ENCODE peak calls at places on chromosomes 6 and 20, in seven cellular contexts. One of them, this sample, is unnamed.
A peak's percentile ranks its signal among the peaks of the same experiment; 100 is the strongest.

GRCh38 chr6:17043148-17043522 is 58.7 kb upstream of the STMND1 start:
- DNase-seq in breast epithelium: no peak
- DNase-seq in fibroblast of lung: no peak
- DNase-seq in left lung: no peak
- DNase-seq in CD4-positive, CD25-positive, alpha-beta regulatory T cell: no peak
- DNase-seq in naive thymus-derived CD4-positive, alpha-beta T cell: no peak
- DNase-seq in AG04450: no peak
- DNase-seq in this sample: no peak

GRCh38 chr6:17115251-17116089 is 13.6 kb downstream of the STMND1 start:
- DNase-seq in breast epithelium: no peak
- DNase-seq in fibroblast of lung: peak; percentile 87
- DNase-seq in AG04450: peak; percentile 77
- DNase-seq in CD4-positive, CD25-positive, alpha-beta regulatory T cell: no peak
- DNase-seq in naive thymus-derived CD4-positive, alpha-beta T cell: no peak
- DNase-seq in left lung: no peak
- DNase-seq in this sample: peak; percentile 70

GRCh38 chr20:54355631-54356280 is 119.6 kb upstream of the DOK5 start:
- DNase-seq in naive thymus-derived CD4-positive, alpha-beta T cell: no peak
- DNase-seq in AG04450: no peak
- DNase-seq in CD4-positive, CD25-positive, alpha-beta regulatory T cell: no peak
- DNase-seq in left lung: no peak
- DNase-seq in breast epithelium: peak; percentile 43
- DNase-seq in fibroblast of lung: peak; percentile 53
- DNase-seq in this sample: peak; percentile 56

GRCh38 chr6:56699066-56699654 is 56.5 kb upstream of the DST start:
- DNase-seq in CD4-positive, CD25-positive, alpha-beta regulatory T cell: peak; percentile 16
- DNase-seq in fibroblast of lung: peak; percentile 73
- DNase-seq in breast epithelium: no peak
- DNase-seq in left lung: no peak
- DNase-seq in naive thymus-derived CD4-positive, alpha-beta T cell: no peak
- DNase-seq in AG04450: no peak
- DNase-seq in this sample: no peak

GRCh38 chr20:10558635-10559187 is 115.1 kb downstream of the JAG1 start:
- DNase-seq in CD4-positive, CD25-positive, alpha-beta regulatory T cell: peak; percentile 50
- DNase-seq in fibroblast of lung: peak; percentile 94
- DNase-seq in naive thymus-derived CD4-positive, alpha-beta T cell: no peak
- DNase-seq in breast epithelium: no peak
- DNase-seq in left lung: no peak
- DNase-seq in AG04450: peak; percentile 93
- DNase-seq in this sample: no peak

GRCh38 chr20:9507544-9508239 is 6.7 kb upstream of the LAMP5 start:
- DNase-seq in CD4-positive, CD25-positive, alpha-beta regulatory T cell: no peak
- DNase-seq in left lung: no peak
- DNase-seq in fibroblast of lung: no peak
- DNase-seq in breast epithelium: no peak
- DNase-seq in AG04450: no peak
- DNase-seq in naive thymus-derived CD4-positive, alpha-beta T cell: no peak
- DNase-seq in this sample: no peak

GRCh38 chr6:106866875-106867658 is 107.5 kb downstream of the CD24 start:
- DNase-seq in CD4-positive, CD25-positive, alpha-beta regulatory T cell: no peak
- DNase-seq in fibroblast of lung: no peak
- DNase-seq in breast epithelium: no peak
- DNase-seq in naive thymus-derived CD4-positive, alpha-beta T cell: no peak
- DNase-seq in left lung: no peak
- DNase-seq in AG04450: no peak
- DNase-seq in this sample: no peak

GRCh38 chr6:108268845-108269244 is 8.0 kb upstream of the SNX3 start:
- DNase-seq in CD4-positive, CD25-positive, alpha-beta regulatory T cell: no peak
- DNase-seq in fibroblast of lung: no peak
- DNase-seq in naive thymus-derived CD4-positive, alpha-beta T cell: no peak
- DNase-seq in AG04450: no peak
- DNase-seq in left lung: no peak
- DNase-seq in breast epithelium: no peak
- DNase-seq in this sample: no peak

GRCh38 chr6:109229536-109229935 is 134.2 kb downstream of the CEP57L1 start:
- DNase-seq in fibroblast of lung: no peak
- DNase-seq in CD4-positive, CD25-positive, alpha-beta regulatory T cell: no peak
- DNase-seq in naive thymus-derived CD4-positive, alpha-beta T cell: no peak
- DNase-seq in left lung: no peak
- DNase-seq in breast epithelium: no peak
- DNase-seq in AG04450: no peak
- DNase-seq in this sample: no peak

GRCh38 chr6:12047304-12047703 is 35.2 kb downstream of the HIVEP1 start:
- DNase-seq in left lung: peak; percentile 59
- DNase-seq in AG04450: no peak
- DNase-seq in naive thymus-derived CD4-positive, alpha-beta T cell: no peak
- DNase-seq in fibroblast of lung: no peak
- DNase-seq in breast epithelium: no peak
- DNase-seq in CD4-positive, CD25-positive, alpha-beta regulatory T cell: no peak
- DNase-seq in this sample: no peak

GRCh38 chr6:32852018-32852843 is 1.3 kb downstream of the TAP1 start:
- DNase-seq in fibroblast of lung: no peak
- DNase-seq in breast epithelium: no peak
- DNase-seq in left lung: peak; percentile 57
- DNase-seq in naive thymus-derived CD4-positive, alpha-beta T cell: no peak
- DNase-seq in CD4-positive, CD25-positive, alpha-beta regulatory T cell: peak; percentile 51
- DNase-seq in AG04450: no peak
- DNase-seq in this sample: peak; percentile 67

GRCh38 chr6:67952121-67952520 is 683.0 kb upstream of the ADGRB3 start:
- DNase-seq in left lung: no peak
- DNase-seq in fibroblast of lung: peak; percentile 54
- DNase-seq in naive thymus-derived CD4-positive, alpha-beta T cell: no peak
- DNase-seq in breast epithelium: no peak
- DNase-seq in CD4-positive, CD25-positive, alpha-beta regulatory T cell: no peak
- DNase-seq in AG04450: no peak
- DNase-seq in this sample: no peak

GRCh38 chr20:8082999-8083398 is 49.1 kb upstream of the PLCB1 start:
- DNase-seq in CD4-positive, CD25-positive, alpha-beta regulatory T cell: no peak
- DNase-seq in breast epithelium: no peak
- DNase-seq in AG04450: no peak
- DNase-seq in fibroblast of lung: peak; percentile 88
- DNase-seq in naive thymus-derived CD4-positive, alpha-beta T cell: no peak
- DNase-seq in left lung: no peak
- DNase-seq in this sample: no peak

GRCh38 chr20:31948008-31948407 is 3.8 kb downstream of the PDRG1 start:
- DNase-seq in fibroblast of lung: no peak
- DNase-seq in left lung: no peak
- DNase-seq in breast epithelium: no peak
- DNase-seq in CD4-positive, CD25-positive, alpha-beta regulatory T cell: peak; percentile 14
- DNase-seq in AG04450: no peak
- DNase-seq in naive thymus-derived CD4-positive, alpha-beta T cell: no peak
- DNase-seq in this sample: no peak

GRCh38 chr6:88985901-88986300 is 22.5 kb upstream of the RNGTT start:
- DNase-seq in breast epithelium: no peak
- DNase-seq in left lung: no peak
- DNase-seq in AG04450: no peak
- DNase-seq in naive thymus-derived CD4-positive, alpha-beta T cell: no peak
- DNase-seq in CD4-positive, CD25-positive, alpha-beta regulatory T cell: no peak
- DNase-seq in fibroblast of lung: no peak
- DNase-seq in this sample: no peak

GRCh38 chr6:112241820-112242443 is 12.4 kb downstream of the LAMA4 start:
- DNase-seq in AG04450: no peak
- DNase-seq in breast epithelium: no peak
- DNase-seq in CD4-positive, CD25-positive, alpha-beta regulatory T cell: no peak
- DNase-seq in naive thymus-derived CD4-positive, alpha-beta T cell: no peak
- DNase-seq in fibroblast of lung: no peak
- DNase-seq in left lung: no peak
- DNase-seq in this sample: no peak

GRCh38 chr20:48682529-48683385 is 145.0 kb downstream of the PREX1 start:
- DNase-seq in naive thymus-derived CD4-positive, alpha-beta T cell: no peak
- DNase-seq in AG04450: peak; percentile 93
- DNase-seq in fibroblast of lung: peak; percentile 94
- DNase-seq in CD4-positive, CD25-positive, alpha-beta regulatory T cell: no peak
- DNase-seq in breast epithelium: peak; percentile 63
- DNase-seq in left lung: peak; percentile 85
- DNase-seq in this sample: peak; percentile 37

GRCh38 chr6:32858194-32858593 is 4.2 kb downstream of the PSMB9 start:
- DNase-seq in fibroblast of lung: no peak
- DNase-seq in breast epithelium: no peak
- DNase-seq in AG04450: no peak
- DNase-seq in left lung: no peak
- DNase-seq in naive thymus-derived CD4-positive, alpha-beta T cell: no peak
- DNase-seq in CD4-positive, CD25-positive, alpha-beta regulatory T cell: no peak
- DNase-seq in this sample: no peak

GRCh38 chr6:36333889-36334288 is 2.8 kb downstream of the BNIP5 start:
- DNase-seq in CD4-positive, CD25-positive, alpha-beta regulatory T cell: no peak
- DNase-seq in left lung: no peak
- DNase-seq in breast epithelium: no peak
- DNase-seq in AG04450: no peak
- DNase-seq in fibroblast of lung: no peak
- DNase-seq in naive thymus-derived CD4-positive, alpha-beta T cell: no peak
- DNase-seq in this sample: no peak

GRCh38 chr6:36335465-36336209 is 1.1 kb downstream of the BNIP5 start:
- DNase-seq in AG04450: no peak
- DNase-seq in left lung: no peak
- DNase-seq in fibroblast of lung: no peak
- DNase-seq in breast epithelium: no peak
- DNase-seq in naive thymus-derived CD4-positive, alpha-beta T cell: no peak
- DNase-seq in CD4-positive, CD25-positive, alpha-beta regulatory T cell: no peak
- DNase-seq in this sample: no peak

GRCh38 chr6:36336210-36336588 is 489 bp downstream of the BNIP5 start:
- DNase-seq in naive thymus-derived CD4-positive, alpha-beta T cell: no peak
- DNase-seq in left lung: no peak
- DNase-seq in CD4-positive, CD25-positive, alpha-beta regulatory T cell: no peak
- DNase-seq in AG04450: no peak
- DNase-seq in breast epithelium: no peak
- DNase-seq in fibroblast of lung: no peak
- DNase-seq in this sample: no peak

GRCh38 chr6:36334343-36334742 is 2.3 kb downstream of the BNIP5 start:
- DNase-seq in AG04450: no peak
- DNase-seq in CD4-positive, CD25-positive, alpha-beta regulatory T cell: no peak
- DNase-seq in left lung: no peak
- DNase-seq in naive thymus-derived CD4-positive, alpha-beta T cell: no peak
- DNase-seq in breast epithelium: no peak
- DNase-seq in fibroblast of lung: no peak
- DNase-seq in this sample: no peak

GRCh38 chr6:36334832-36335459 is 1.7 kb downstream of the BNIP5 start:
- DNase-seq in naive thymus-derived CD4-positive, alpha-beta T cell: no peak
- DNase-seq in CD4-positive, CD25-positive, alpha-beta regulatory T cell: no peak
- DNase-seq in breast epithelium: no peak
- DNase-seq in fibroblast of lung: no peak
- DNase-seq in AG04450: no peak
- DNase-seq in left lung: no peak
- DNase-seq in this sample: no peak
- H3K4me3 ChIP-seq in naive thymus-derived CD4-positive, alpha-beta T cell: no peak overlapping the region
- H3K4me3 ChIP-seq in CD4-positive, CD25-positive, alpha-beta regulatory T cell: no peak overlapping the region
- H3K4me3 ChIP-seq in breast epithelium: no peak overlapping the region
- H3K4me3 ChIP-seq in fibroblast of lung: no peak overlapping the region
- H3K4me3 ChIP-seq in AG04450: no peak overlapping the region
- H3K4me3 ChIP-seq in left lung: no peak overlapping the region
- H3K4me3 ChIP-seq in this sample: no peak overlapping the region

DNA sequence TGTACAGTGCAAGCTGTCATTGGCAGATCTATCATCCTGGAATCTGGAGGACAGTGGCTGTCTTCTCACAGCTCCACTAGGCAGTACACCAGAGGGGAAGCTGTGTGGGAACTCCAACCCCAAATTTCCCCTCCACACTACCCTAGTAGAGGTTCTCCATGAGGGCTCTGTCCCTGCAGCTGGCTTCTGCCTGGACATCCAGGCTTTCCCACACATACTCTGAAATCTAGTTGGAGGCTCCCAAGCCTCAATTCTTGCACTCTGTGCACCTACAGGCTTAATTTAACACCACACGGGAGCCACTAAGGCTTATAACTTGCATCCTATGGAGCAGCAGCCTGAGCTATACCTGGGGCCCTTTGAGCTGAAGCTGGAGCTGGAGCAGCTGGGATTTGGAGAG is 43.0 kb upstream of the TRIM39 start:
- DNase-seq in CD4-positive, CD25-positive, alpha-beta regulatory T cell: no peak
- DNase-seq in breast epithelium: no peak
- DNase-seq in naive thymus-derived CD4-positive, alpha-beta T cell: no peak
- DNase-seq in AG04450: no peak
- DNase-seq in left lung: no peak
- DNase-seq in fibroblast of lung: peak; percentile 7
- DNase-seq in this sample: no peak
- H3K9me3 ChIP-seq in CD4-positive, CD25-positive, alpha-beta regulatory T cell: peaks cover 82% of the 10 kb centered on the region
- H3K9me3 ChIP-seq in breast epithelium: peaks cover 70% of the 10 kb centered on the region
- H3K9me3 ChIP-seq in naive thymus-derived CD4-positive, alpha-beta T cell: peaks cover 10% of the 10 kb centered on the region
- H3K9me3 ChIP-seq in AG04450: peaks cover 37% of the 10 kb centered on the region
- H3K9me3 ChIP-seq in left lung: peaks cover 4% of the 10 kb centered on the region
- H3K9me3 ChIP-seq in fibroblast of lung: no peaks in the 10 kb centered on the region
- H3K9me3 ChIP-seq in this sample: peaks cover 23% of the 10 kb centered on the region

DNA sequence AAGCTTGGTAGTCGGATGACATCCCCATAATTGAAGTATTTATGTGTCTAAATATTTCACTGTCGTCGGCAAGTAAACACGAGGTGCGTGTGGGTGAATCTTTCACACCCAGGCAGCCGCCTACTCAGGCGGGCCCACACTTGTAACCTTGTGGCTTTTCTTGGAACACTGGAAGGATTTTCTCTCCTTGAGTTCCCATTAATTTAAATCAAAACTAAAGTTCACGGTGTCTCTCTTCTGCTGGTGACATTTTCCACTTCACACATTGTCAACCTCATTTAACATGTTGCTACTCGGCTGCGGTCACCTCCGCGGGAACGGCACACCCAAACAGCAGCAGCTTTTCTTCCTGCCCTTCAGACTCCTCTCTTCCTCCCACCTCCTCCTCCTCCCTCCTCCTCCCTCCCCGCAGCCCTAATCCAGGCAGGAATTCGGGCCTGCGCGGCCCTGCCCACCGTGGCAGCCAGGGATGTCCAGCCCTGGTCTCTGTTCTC is 336.6 kb downstream of the QKI start:
- DNase-seq in AG04450: no peak
- DNase-seq in left lung: no peak
- DNase-seq in naive thymus-derived CD4-positive, alpha-beta T cell: no peak
- DNase-seq in fibroblast of lung: no peak
- DNase-seq in breast epithelium: peak; percentile 23
- DNase-seq in CD4-positive, CD25-positive, alpha-beta regulatory T cell: peak; percentile 83
- DNase-seq in this sample: no peak
- H3K27me3 ChIP-seq in AG04450: no peaks in the 10 kb centered on the region
- H3K27me3 ChIP-seq in left lung: no peaks in the 10 kb centered on the region
- H3K27me3 ChIP-seq in naive thymus-derived CD4-positive, alpha-beta T cell: peaks cover 3% of the 10 kb centered on the region
- H3K27me3 ChIP-seq in fibroblast of lung: no peaks in the 10 kb centered on the region
- H3K27me3 ChIP-seq in breast epithelium: no peaks in the 10 kb centered on the region
- H3K27me3 ChIP-seq in CD4-positive, CD25-positive, alpha-beta regulatory T cell: no peaks in the 10 kb centered on the region
- H3K27me3 ChIP-seq in this sample: no peaks in the 10 kb centered on the region

GRCh38 chr20:50787181-50787580 is 7.7 kb upstream of the BCAS4 start:
- DNase-seq in AG04450: no peak
- DNase-seq in breast epithelium: no peak
- DNase-seq in naive thymus-derived CD4-positive, alpha-beta T cell: no peak
- DNase-seq in CD4-positive, CD25-positive, alpha-beta regulatory T cell: no peak
- DNase-seq in fibroblast of lung: no peak
- DNase-seq in left lung: no peak
- DNase-seq in this sample: no peak

GRCh38 chr20:50789968-50790650 is 4.8 kb upstream of the BCAS4 start:
- DNase-seq in naive thymus-derived CD4-positive, alpha-beta T cell: no peak
- DNase-seq in breast epithelium: no peak
- DNase-seq in CD4-positive, CD25-positive, alpha-beta regulatory T cell: no peak
- DNase-seq in AG04450: no peak
- DNase-seq in left lung: no peak
- DNase-seq in fibroblast of lung: no peak
- DNase-seq in this sample: no peak

GRCh38 chr20:50786703-50787102 is 8.2 kb upstream of the BCAS4 start:
- DNase-seq in AG04450: no peak
- DNase-seq in naive thymus-derived CD4-positive, alpha-beta T cell: no peak
- DNase-seq in breast epithelium: no peak
- DNase-seq in left lung: no peak
- DNase-seq in CD4-positive, CD25-positive, alpha-beta regulatory T cell: no peak
- DNase-seq in fibroblast of lung: no peak
- DNase-seq in this sample: no peak

GRCh38 chr20:50788868-50789125 is 6.1 kb upstream of the BCAS4 start:
- DNase-seq in AG04450: no peak
- DNase-seq in naive thymus-derived CD4-positive, alpha-beta T cell: no peak
- DNase-seq in breast epithelium: no peak
- DNase-seq in CD4-positive, CD25-positive, alpha-beta regulatory T cell: no peak
- DNase-seq in left lung: no peak
- DNase-seq in fibroblast of lung: peak; percentile 29
- DNase-seq in this sample: no peak

GRCh38 chr20:50788045-50788867 is 6.6 kb upstream of the BCAS4 start:
- DNase-seq in CD4-positive, CD25-positive, alpha-beta regulatory T cell: no peak
- DNase-seq in AG04450: peak; percentile 53
- DNase-seq in breast epithelium: no peak
- DNase-seq in naive thymus-derived CD4-positive, alpha-beta T cell: no peak
- DNase-seq in left lung: no peak
- DNase-seq in fibroblast of lung: peak; percentile 85
- DNase-seq in this sample: peak; percentile 53
- H3K4me3 ChIP-seq in CD4-positive, CD25-positive, alpha-beta regulatory T cell: no peak overlapping the region
- H3K4me3 ChIP-seq in AG04450: no peak overlapping the region
- H3K4me3 ChIP-seq in breast epithelium: no peak overlapping the region
- H3K4me3 ChIP-seq in naive thymus-derived CD4-positive, alpha-beta T cell: no peak overlapping the region
- H3K4me3 ChIP-seq in left lung: no peak overlapping the region
- H3K4me3 ChIP-seq in fibroblast of lung: no peak overlapping the region
- H3K4me3 ChIP-seq in this sample: no peak overlapping the region